ENCODE peak calls at places on chromosome 20, in nine cellular contexts. One of them, this sample, is unnamed. For H3K4me1, the result is how much of the 10 kb centered on the place peaks cover.

GRCh38 chr20:44020406-44021148 is 105.9 kb downstream of the TOX2 start:
- DNase-seq in uterus: no peak
- DNase-seq in stomach: no peak
- DNase-seq in adrenal gland: no peak
- DNase-seq in esophagus squamous epithelium: no peak
- DNase-seq in K562: no peak
- DNase-seq in Peyer's patch: no peak
- DNase-seq in IMR-90: no peak
- DNase-seq in upper lobe of left lung: no peak
- DNase-seq in this sample: no peak

GRCh38 chr20:59804347-59804746 is 129.1 kb downstream of the SYCP2 start:
- DNase-seq in uterus: no peak
- DNase-seq in stomach: no peak
- DNase-seq in adrenal gland: no peak
- DNase-seq in esophagus squamous epithelium: no peak
- DNase-seq in K562: no peak
- DNase-seq in Peyer's patch: no peak
- DNase-seq in IMR-90: no peak
- DNase-seq in upper lobe of left lung: no peak
- DNase-seq in this sample: no peak

GRCh38 chr20:51876511-51876910 is 74.2 kb upstream of the SALL4 start:
- DNase-seq in uterus: no peak
- DNase-seq in stomach: no peak
- DNase-seq in adrenal gland: no peak
- DNase-seq in esophagus squamous epithelium: no peak
- DNase-seq in K562: no peak
- DNase-seq in Peyer's patch: no peak
- DNase-seq in IMR-90: no peak
- DNase-seq in upper lobe of left lung: no peak
- DNase-seq in this sample: no peak

GRCh38 chr20:9214676-9215075 is 145.8 kb downstream of the PLCB4 start:
- DNase-seq in uterus: no peak
- DNase-seq in stomach: no peak
- DNase-seq in adrenal gland: no peak
- DNase-seq in esophagus squamous epithelium: no peak
- DNase-seq in K562: no peak
- DNase-seq in Peyer's patch: no peak
- DNase-seq in IMR-90: peak
- DNase-seq in upper lobe of left lung: no peak
- DNase-seq in this sample: no peak

GRCh38 chr20:51366155-51366886 is 176.2 kb downstream of the NFATC2 start:
- DNase-seq in uterus: peak
- DNase-seq in stomach: peak
- DNase-seq in adrenal gland: peak
- DNase-seq in esophagus squamous epithelium: no peak
- DNase-seq in K562: no peak
- DNase-seq in Peyer's patch: no peak
- DNase-seq in IMR-90: peak
- DNase-seq in upper lobe of left lung: no peak
- DNase-seq in this sample: peak

GRCh38 chr20:20205862-20206236 is 153.5 kb downstream of the CFAP61 start:
- DNase-seq in uterus: no peak
- DNase-seq in stomach: no peak
- DNase-seq in adrenal gland: no peak
- DNase-seq in esophagus squamous epithelium: no peak
- DNase-seq in K562: no peak
- DNase-seq in Peyer's patch: no peak
- DNase-seq in IMR-90: no peak
- DNase-seq in upper lobe of left lung: no peak
- DNase-seq in this sample: no peak

GRCh38 chr20:11847827-11848226 is 69.9 kb upstream of the BTBD3 start:
- DNase-seq in uterus: no peak
- DNase-seq in stomach: peak
- DNase-seq in adrenal gland: no peak
- DNase-seq in esophagus squamous epithelium: no peak
- DNase-seq in K562: no peak
- DNase-seq in Peyer's patch: no peak
- DNase-seq in IMR-90: no peak
- DNase-seq in upper lobe of left lung: no peak
- DNase-seq in this sample: no peak

GRCh38 chr20:23721962-23722361 is 28.8 kb downstream of the CST1 start:
- DNase-seq in uterus: no peak
- DNase-seq in stomach: no peak
- DNase-seq in adrenal gland: no peak
- DNase-seq in esophagus squamous epithelium: no peak
- DNase-seq in K562: no peak
- DNase-seq in Peyer's patch: no peak
- DNase-seq in IMR-90: no peak
- DNase-seq in upper lobe of left lung: no peak
- DNase-seq in this sample: no peak

GRCh38 chr20:48886189-48886588 is 35.3 kb upstream of the ARFGEF2 start:
- DNase-seq in uterus: no peak
- DNase-seq in stomach: no peak
- DNase-seq in adrenal gland: no peak
- DNase-seq in esophagus squamous epithelium: no peak
- DNase-seq in K562: no peak
- DNase-seq in Peyer's patch: no peak
- DNase-seq in IMR-90: no peak
- DNase-seq in upper lobe of left lung: no peak
- DNase-seq in this sample: no peak

GRCh38 chr20:61749406-61750075 is 316.1 kb downstream of the TAF4 start:
- DNase-seq in uterus: no peak
- DNase-seq in stomach: no peak
- DNase-seq in adrenal gland: no peak
- DNase-seq in esophagus squamous epithelium: no peak
- DNase-seq in K562: no peak
- DNase-seq in Peyer's patch: no peak
- DNase-seq in IMR-90: no peak
- DNase-seq in upper lobe of left lung: no peak
- DNase-seq in this sample: no peak

GRCh38 chr20:11235058-11235457 is 561.3 kb upstream of the JAG1 start:
- DNase-seq in uterus: no peak
- DNase-seq in stomach: no peak
- DNase-seq in adrenal gland: no peak
- DNase-seq in esophagus squamous epithelium: no peak
- DNase-seq in K562: no peak
- DNase-seq in Peyer's patch: no peak
- DNase-seq in IMR-90: peak
- DNase-seq in upper lobe of left lung: no peak
- DNase-seq in this sample: no peak

GRCh38 chr20:23139524-23139923 is 53.4 kb upstream of the CD93 start:
- DNase-seq in uterus: no peak
- DNase-seq in stomach: no peak
- DNase-seq in adrenal gland: no peak
- DNase-seq in esophagus squamous epithelium: no peak
- DNase-seq in K562: no peak
- DNase-seq in Peyer's patch: no peak
- DNase-seq in IMR-90: no peak
- DNase-seq in upper lobe of left lung: no peak
- DNase-seq in this sample: no peak

GRCh38 chr20:23225407-23226060 is 125.1 kb upstream of the NXT1 start:
- DNase-seq in uterus: no peak
- DNase-seq in stomach: peak
- DNase-seq in adrenal gland: peak
- DNase-seq in esophagus squamous epithelium: no peak
- DNase-seq in K562: no peak
- DNase-seq in Peyer's patch: no peak
- DNase-seq in IMR-90: peak
- DNase-seq in upper lobe of left lung: peak
- DNase-seq in this sample: no peak

GRCh38 chr20:49985157-49985556 is 2.4 kb downstream of the SNAI1 start:
- DNase-seq in uterus: no peak
- DNase-seq in stomach: no peak
- DNase-seq in adrenal gland: no peak
- DNase-seq in esophagus squamous epithelium: no peak
- DNase-seq in K562: no peak
- DNase-seq in Peyer's patch: no peak
- DNase-seq in IMR-90: no peak
- DNase-seq in upper lobe of left lung: no peak
- DNase-seq in this sample: no peak
- H3K4me1 ChIP-seq in uterus: under half
- H3K4me1 ChIP-seq in stomach: half or more
- H3K4me1 ChIP-seq in adrenal gland: under half
- H3K4me1 ChIP-seq in esophagus squamous epithelium: half or more
- H3K4me1 ChIP-seq in K562: half or more
- H3K4me1 ChIP-seq in Peyer's patch: under half
- H3K4me1 ChIP-seq in IMR-90: under half
- H3K4me1 ChIP-seq in upper lobe of left lung: under half
- H3K4me1 ChIP-seq in this sample: under half

GRCh38 chr20:2524435-2525272 is 11.7 kb upstream of the TMC2 start:
- DNase-seq in uterus: peak
- DNase-seq in stomach: peak
- DNase-seq in adrenal gland: peak
- DNase-seq in esophagus squamous epithelium: no peak
- DNase-seq in K562: peak
- DNase-seq in Peyer's patch: peak
- DNase-seq in IMR-90: peak
- DNase-seq in upper lobe of left lung: peak
- DNase-seq in this sample: peak
- TF ChIP-seq POLR2A in uterus: peak
- TF ChIP-seq POLR2A in stomach: no peak
- TF ChIP-seq POLR2A in adrenal gland: peak
- TF ChIP-seq POLR2A in esophagus squamous epithelium: peak
- TF ChIP-seq POLR2A in K562: peak
- TF ChIP-seq POLR2A in Peyer's patch: peak
- TF ChIP-seq POLR2A in IMR-90: peak
- TF ChIP-seq POLR2A in upper lobe of left lung: peak
- TF ChIP-seq POLR2A in this sample: peak

GRCh38 chr20:37408202-37408929 is 62.4 kb downstream of the SRC start:
- DNase-seq in uterus: no peak
- DNase-seq in stomach: no peak
- DNase-seq in adrenal gland: no peak
- DNase-seq in esophagus squamous epithelium: no peak
- DNase-seq in K562: no peak
- DNase-seq in Peyer's patch: no peak
- DNase-seq in IMR-90: no peak
- DNase-seq in upper lobe of left lung: no peak
- DNase-seq in this sample: no peak

GRCh38 chr20:37406010-37406998 is 60.4 kb downstream of the SRC start:
- DNase-seq in uterus: peak
- DNase-seq in stomach: peak
- DNase-seq in adrenal gland: no peak
- DNase-seq in esophagus squamous epithelium: no peak
- DNase-seq in K562: peak
- DNase-seq in Peyer's patch: no peak
- DNase-seq in IMR-90: peak
- DNase-seq in upper lobe of left lung: peak
- DNase-seq in this sample: peak

GRCh38 chr20:37408930-37409210 is 62.9 kb downstream of the SRC start:
- DNase-seq in uterus: no peak
- DNase-seq in stomach: no peak
- DNase-seq in adrenal gland: no peak
- DNase-seq in esophagus squamous epithelium: no peak
- DNase-seq in K562: no peak
- DNase-seq in Peyer's patch: no peak
- DNase-seq in IMR-90: no peak
- DNase-seq in upper lobe of left lung: no peak
- DNase-seq in this sample: no peak

GRCh38 chr20:37407117-37407566 is 61.2 kb downstream of the SRC start:
- DNase-seq in uterus: no peak
- DNase-seq in stomach: no peak
- DNase-seq in adrenal gland: no peak
- DNase-seq in esophagus squamous epithelium: no peak
- DNase-seq in K562: no peak
- DNase-seq in Peyer's patch: no peak
- DNase-seq in IMR-90: no peak
- DNase-seq in upper lobe of left lung: no peak
- DNase-seq in this sample: no peak

GRCh38 chr20:37407573-37408002 is 61.6 kb downstream of the SRC start:
- DNase-seq in uterus: peak
- DNase-seq in stomach: no peak
- DNase-seq in adrenal gland: no peak
- DNase-seq in esophagus squamous epithelium: no peak
- DNase-seq in K562: no peak
- DNase-seq in Peyer's patch: no peak
- DNase-seq in IMR-90: no peak
- DNase-seq in upper lobe of left lung: no peak
- DNase-seq in this sample: peak
- H3K4me1 ChIP-seq in uterus: under half
- H3K4me1 ChIP-seq in stomach: under half
- H3K4me1 ChIP-seq in adrenal gland: under half
- H3K4me1 ChIP-seq in esophagus squamous epithelium: under half
- H3K4me1 ChIP-seq in K562: under half
- H3K4me1 ChIP-seq in Peyer's patch: under half
- H3K4me1 ChIP-seq in IMR-90: under half
- H3K4me1 ChIP-seq in upper lobe of left lung: under half
- H3K4me1 ChIP-seq in this sample: under half

GRCh38 chr20:17374086-17374485 is 147.2 kb downstream of the PCSK2 start:
- DNase-seq in uterus: no peak
- DNase-seq in stomach: no peak
- DNase-seq in adrenal gland: no peak
- DNase-seq in esophagus squamous epithelium: no peak
- DNase-seq in K562: no peak
- DNase-seq in Peyer's patch: no peak
- DNase-seq in IMR-90: no peak
- DNase-seq in upper lobe of left lung: no peak
- DNase-seq in this sample: no peak

GRCh38 chr20:17376031-17376430 is 149.2 kb downstream of the PCSK2 start:
- DNase-seq in uterus: no peak
- DNase-seq in stomach: no peak
- DNase-seq in adrenal gland: no peak
- DNase-seq in esophagus squamous epithelium: no peak
- DNase-seq in K562: no peak
- DNase-seq in Peyer's patch: no peak
- DNase-seq in IMR-90: no peak
- DNase-seq in upper lobe of left lung: no peak
- DNase-seq in this sample: no peak

GRCh38 chr20:17379651-17380050 is 151.5 kb downstream of the BFSP1 start:
- DNase-seq in uterus: no peak
- DNase-seq in stomach: no peak
- DNase-seq in adrenal gland: no peak
- DNase-seq in esophagus squamous epithelium: no peak
- DNase-seq in K562: no peak
- DNase-seq in Peyer's patch: no peak
- DNase-seq in IMR-90: no peak
- DNase-seq in upper lobe of left lung: no peak
- DNase-seq in this sample: no peak

GRCh38 chr20:17372831-17373440 is 146.1 kb downstream of the PCSK2 start:
- DNase-seq in uterus: no peak
- DNase-seq in stomach: no peak
- DNase-seq in adrenal gland: no peak
- DNase-seq in esophagus squamous epithelium: no peak
- DNase-seq in K562: no peak
- DNase-seq in Peyer's patch: no peak
- DNase-seq in IMR-90: no peak
- DNase-seq in upper lobe of left lung: no peak
- DNase-seq in this sample: no peak

DNA sequence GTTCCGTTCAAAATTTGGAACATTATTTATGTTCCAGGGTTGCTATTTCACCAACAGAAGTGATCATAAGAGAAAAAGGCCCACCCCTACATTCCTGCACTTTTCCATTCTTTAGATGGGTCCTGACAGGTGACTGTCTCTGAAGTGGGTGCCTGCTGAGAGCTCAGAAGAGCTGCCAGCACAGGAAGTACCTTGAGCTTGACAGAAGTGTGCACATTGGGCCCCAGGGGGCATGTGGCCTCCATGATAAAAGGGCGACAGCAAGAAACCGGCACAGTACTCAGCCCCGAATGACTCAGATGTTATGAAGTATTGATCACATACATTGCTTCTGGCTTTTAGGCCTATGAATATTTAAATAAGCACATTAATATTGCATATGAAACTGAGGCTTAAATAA is 150.4 kb downstream of the PCSK2 start:
- DNase-seq in uterus: no peak
- DNase-seq in stomach: no peak
- DNase-seq in adrenal gland: no peak
- DNase-seq in esophagus squamous epithelium: no peak
- DNase-seq in K562: no peak
- DNase-seq in Peyer's patch: no peak
- DNase-seq in IMR-90: no peak
- DNase-seq in upper lobe of left lung: no peak
- DNase-seq in this sample: no peak
- TF ChIP-seq POLR2A in uterus: no peak
- TF ChIP-seq POLR2A in stomach: no peak
- TF ChIP-seq POLR2A in adrenal gland: no peak
- TF ChIP-seq POLR2A in esophagus squamous epithelium: no peak
- TF ChIP-seq POLR2A in K562: no peak
- TF ChIP-seq POLR2A in Peyer's patch: no peak
- TF ChIP-seq POLR2A in IMR-90: no peak
- TF ChIP-seq POLR2A in upper lobe of left lung: no peak
- TF ChIP-seq POLR2A in this sample: no peak